ENCODE peak calls at places on chromosome 6, in seven cellular contexts. One of them, this sample, is unnamed.

GRCh38 chr6:89351632-89352328 is 742 bp downstream of the UBE2J1 start:
- DNase-seq in NCI-H1092 treated with DMSO at 0.1 percent for 48 hours: peak; percentile 34
- DNase-seq in DMS 273 treated with DMSO at 0.1 percent for 48 hours: no peak
- DNase-seq in RPMI7951: no peak
- DNase-seq in mesenchymal stem cell: peak; percentile 31
- DNase-seq in NCI-H1930: no peak
- DNase-seq in nephron progenitor cell: no peak
- DNase-seq in this sample: no peak

GRCh38 chr6:121971886-121972285 is 427.6 kb upstream of the HSF2 start:
- DNase-seq in NCI-H1092 treated with DMSO at 0.1 percent for 48 hours: no peak
- DNase-seq in DMS 273 treated with DMSO at 0.1 percent for 48 hours: no peak
- DNase-seq in RPMI7951: peak; percentile 26
- DNase-seq in mesenchymal stem cell: no peak
- DNase-seq in NCI-H1930: no peak
- DNase-seq in nephron progenitor cell: no peak
- DNase-seq in this sample: no peak

GRCh38 chr6:83442752-83443151 is 11.9 kb upstream of the ME1 start:
- DNase-seq in NCI-H1092 treated with DMSO at 0.1 percent for 48 hours: no peak
- DNase-seq in DMS 273 treated with DMSO at 0.1 percent for 48 hours: no peak
- DNase-seq in RPMI7951: peak; percentile 87
- DNase-seq in mesenchymal stem cell: peak; percentile 56
- DNase-seq in NCI-H1930: no peak
- DNase-seq in nephron progenitor cell: no peak
- DNase-seq in this sample: no peak

GRCh38 chr6:69026243-69026642 is 391.2 kb downstream of the ADGRB3 start:
- DNase-seq in NCI-H1092 treated with DMSO at 0.1 percent for 48 hours: no peak
- DNase-seq in DMS 273 treated with DMSO at 0.1 percent for 48 hours: no peak
- DNase-seq in RPMI7951: no peak
- DNase-seq in mesenchymal stem cell: peak; percentile 44
- DNase-seq in NCI-H1930: no peak
- DNase-seq in nephron progenitor cell: no peak
- DNase-seq in this sample: no peak

GRCh38 chr6:41682056-41682477 is 43.8 kb downstream of the MDFI start:
- DNase-seq in NCI-H1092 treated with DMSO at 0.1 percent for 48 hours: peak; percentile 49
- DNase-seq in DMS 273 treated with DMSO at 0.1 percent for 48 hours: peak; percentile 85
- DNase-seq in RPMI7951: peak; percentile 81
- DNase-seq in mesenchymal stem cell: peak; percentile 90
- DNase-seq in NCI-H1930: peak; percentile 68
- DNase-seq in nephron progenitor cell: peak; percentile 94
- DNase-seq in this sample: peak; percentile 85

GRCh38 chr6:133456934-133457333 is 215.8 kb downstream of the EYA4 start:
- DNase-seq in NCI-H1092 treated with DMSO at 0.1 percent for 48 hours: no peak
- DNase-seq in DMS 273 treated with DMSO at 0.1 percent for 48 hours: no peak
- DNase-seq in RPMI7951: no peak
- DNase-seq in mesenchymal stem cell: no peak
- DNase-seq in NCI-H1930: no peak
- DNase-seq in nephron progenitor cell: peak; percentile 5
- DNase-seq in this sample: no peak

GRCh38 chr6:156634048-156634447 is 143.1 kb upstream of the ARID1B start:
- DNase-seq in NCI-H1092 treated with DMSO at 0.1 percent for 48 hours: no peak
- DNase-seq in DMS 273 treated with DMSO at 0.1 percent for 48 hours: no peak
- DNase-seq in RPMI7951: no peak
- DNase-seq in mesenchymal stem cell: no peak
- DNase-seq in NCI-H1930: no peak
- DNase-seq in nephron progenitor cell: no peak
- DNase-seq in this sample: no peak

GRCh38 chr6:135117413-135117968 is 62.9 kb upstream of the HBS1L start:
- DNase-seq in NCI-H1092 treated with DMSO at 0.1 percent for 48 hours: no peak
- DNase-seq in DMS 273 treated with DMSO at 0.1 percent for 48 hours: no peak
- DNase-seq in RPMI7951: no peak
- DNase-seq in mesenchymal stem cell: no peak
- DNase-seq in NCI-H1930: no peak
- DNase-seq in nephron progenitor cell: no peak
- DNase-seq in this sample: no peak

GRCh38 chr6:136335736-136336362 is 46.2 kb upstream of the BCLAF1 start:
- DNase-seq in NCI-H1092 treated with DMSO at 0.1 percent for 48 hours: no peak
- DNase-seq in DMS 273 treated with DMSO at 0.1 percent for 48 hours: no peak
- DNase-seq in RPMI7951: no peak
- DNase-seq in mesenchymal stem cell: no peak
- DNase-seq in NCI-H1930: no peak
- DNase-seq in nephron progenitor cell: no peak
- DNase-seq in this sample: no peak

GRCh38 chr6:37309692-37310091 is 44.1 kb upstream of the RNF8 start:
- DNase-seq in NCI-H1092 treated with DMSO at 0.1 percent for 48 hours: no peak
- DNase-seq in DMS 273 treated with DMSO at 0.1 percent for 48 hours: no peak
- DNase-seq in RPMI7951: no peak
- DNase-seq in mesenchymal stem cell: no peak
- DNase-seq in NCI-H1930: no peak
- DNase-seq in nephron progenitor cell: no peak
- DNase-seq in this sample: no peak

GRCh38 chr6:44667668-44668390 is 280.3 kb downstream of the CDC5L start:
- DNase-seq in NCI-H1092 treated with DMSO at 0.1 percent for 48 hours: no peak
- DNase-seq in DMS 273 treated with DMSO at 0.1 percent for 48 hours: no peak
- DNase-seq in RPMI7951: peak; percentile 27
- DNase-seq in mesenchymal stem cell: no peak
- DNase-seq in NCI-H1930: no peak
- DNase-seq in nephron progenitor cell: peak; percentile 44
- DNase-seq in this sample: peak; percentile 38

GRCh38 chr6:12882761-12883290 is 166.3 kb downstream of the PHACTR1 start:
- DNase-seq in NCI-H1092 treated with DMSO at 0.1 percent for 48 hours: no peak
- DNase-seq in DMS 273 treated with DMSO at 0.1 percent for 48 hours: no peak
- DNase-seq in RPMI7951: no peak
- DNase-seq in mesenchymal stem cell: no peak
- DNase-seq in NCI-H1930: no peak
- DNase-seq in nephron progenitor cell: no peak
- DNase-seq in this sample: no peak

GRCh38 chr6:45718901-45719300 is 296.8 kb downstream of the CLIC5 start:
- DNase-seq in NCI-H1092 treated with DMSO at 0.1 percent for 48 hours: no peak
- DNase-seq in DMS 273 treated with DMSO at 0.1 percent for 48 hours: no peak
- DNase-seq in RPMI7951: peak; percentile 60
- DNase-seq in mesenchymal stem cell: no peak
- DNase-seq in NCI-H1930: no peak
- DNase-seq in nephron progenitor cell: no peak
- DNase-seq in this sample: no peak

GRCh38 chr6:7106215-7106751 is 1.5 kb upstream of the RREB1 start:
- DNase-seq in NCI-H1092 treated with DMSO at 0.1 percent for 48 hours: no peak
- DNase-seq in DMS 273 treated with DMSO at 0.1 percent for 48 hours: no peak
- DNase-seq in RPMI7951: no peak
- DNase-seq in mesenchymal stem cell: peak; percentile 89
- DNase-seq in NCI-H1930: no peak
- DNase-seq in nephron progenitor cell: no peak
- DNase-seq in this sample: no peak

GRCh38 chr6:13217206-13217905 is 111.0 kb downstream of the TBC1D7 start:
- DNase-seq in NCI-H1092 treated with DMSO at 0.1 percent for 48 hours: no peak
- DNase-seq in DMS 273 treated with DMSO at 0.1 percent for 48 hours: no peak
- DNase-seq in RPMI7951: peak; percentile 50
- DNase-seq in mesenchymal stem cell: peak; percentile 57
- DNase-seq in NCI-H1930: no peak
- DNase-seq in nephron progenitor cell: no peak
- DNase-seq in this sample: no peak

GRCh38 chr6:89985744-89986493 is 91.7 kb downstream of the GJA10 start:
- DNase-seq in NCI-H1092 treated with DMSO at 0.1 percent for 48 hours: no peak
- DNase-seq in DMS 273 treated with DMSO at 0.1 percent for 48 hours: no peak
- DNase-seq in RPMI7951: peak; percentile 98
- DNase-seq in mesenchymal stem cell: peak; percentile 73
- DNase-seq in NCI-H1930: no peak
- DNase-seq in nephron progenitor cell: no peak
- DNase-seq in this sample: no peak

This sample was measured in A549.